ENCODE peak calls at places on chromosome 5, in six cellular contexts. O, X, M, G, R and Z are unnamed samples. For H3K27me3 and H3K36me3, the result is how much of the 10 kb centered on the place peaks cover.

GRCh38 chr5:112106878-112107277 is 312.2 kb downstream of the EPB41L4A start:
- DNase-seq in O (no peak), X (no peak), M (no peak), G (no peak), R (no peak), Z (no peak)

GRCh38 chr5:177502886-177503285 is 5.5 kb upstream of the PDLIM7 start:
- DNase-seq in O (no peak), X (no peak), M (no peak), G (no peak), R (no peak), Z (no peak)

GRCh38 chr5:176748967-176749935 is 61.1 kb upstream of the UNC5A start:
- DNase-seq in O (no peak), X (no peak), M (no peak), G (no peak), R (no peak), Z (peak)

GRCh38 chr5:139038618-139039305 is 159.4 kb downstream of the SIL1 start:
- DNase-seq in O (no peak), X (no peak), M (no peak), G (no peak), R (no peak), Z (peak)

GRCh38 chr5:157057459-157058370 is 1.2 kb downstream of the HAVCR1 start:
- DNase-seq in O (no peak), X (no peak), M (no peak), G (peak), R (no peak), Z (no peak)

GRCh38 chr5:140108093-140109049 is 5.5 kb upstream of the PURA start:
- DNase-seq in O (peak), X (no peak), M (peak), G (peak), R (no peak), Z (peak)

GRCh38 chr5:169786219-169786618 is 149.1 kb downstream of the DOCK2 start:
- DNase-seq in O (no peak), X (no peak), M (no peak), G (no peak), R (peak), Z (no peak)

GRCh38 chr5:58455495-58455894 is 4.4 kb downstream of the PLK2 start:
- DNase-seq in O (no peak), X (no peak), M (no peak), G (no peak), R (no peak), Z (no peak)

GRCh38 chr5:76766746-76767145 is 50.8 kb downstream of the F2R start:
- DNase-seq in O (no peak), X (no peak), M (no peak), G (peak), R (peak), Z (no peak)

GRCh38 chr5:113294341-113295110 is 140.3 kb downstream of the TSSK1B start:
- DNase-seq in O (peak), X (peak), M (peak), G (peak), R (peak), Z (peak)

GRCh38 chr5:14663734-14664269 is 716 bp upstream of the OTULIN start:
- DNase-seq in O (peak), X (peak), M (no peak), G (no peak), R (no peak), Z (peak)

GRCh38 chr5:172801184-172801671 is 30.2 kb upstream of the DUSP1 start:
- DNase-seq in O (no peak), X (no peak), M (no peak), G (peak), R (peak), Z (no peak)

GRCh38 chr5:85441138-85441537 is 1056.5 kb upstream of the EDIL3 start:
- DNase-seq in O (no peak), X (no peak), M (no peak), G (no peak), R (no peak), Z (no peak)

GRCh38 chr5:39138892-39139291 is 64.7 kb upstream of the RICTOR start:
- DNase-seq in O (no peak), X (no peak), M (no peak), G (peak), R (peak), Z (no peak)

GRCh38 chr5:97124335-97124734 is 18.1 kb downstream of the LIX1 start:
- DNase-seq in O (no peak), X (no peak), M (no peak), G (no peak), R (no peak), Z (no peak)

GRCh38 chr5:140339636-140340035 is 6.8 kb downstream of the HBEGF start:
- DNase-seq in O (no peak), X (no peak), M (no peak), G (no peak), R (no peak), Z (no peak)

GRCh38 chr5:179342577-179342976 is 2.7 kb downstream of the ADAMTS2 start:
- DNase-seq in O (peak), X (peak), M (no peak), G (peak), R (no peak), Z (peak)

GRCh38 chr5:98307811-98308210 is 465.7 kb upstream of the RGMB start:
- DNase-seq in O (no peak), X (no peak), M (no peak), G (peak), R (peak), Z (no peak)

GRCh38 chr5:141760193-141760592 is 78.2 kb upstream of the ARAP3 start:
- DNase-seq in O (no peak), X (no peak), M (no peak), G (no peak), R (no peak), Z (no peak)

GRCh38 chr5:124823336-124823849 is 77.0 kb upstream of the ZNF608 start:
- DNase-seq in O (no peak), X (no peak), M (no peak), G (peak), R (no peak), Z (no peak)

GRCh38 chr5:87110721-87111120 is 157.0 kb upstream of the RASA1 start:
- DNase-seq in O (no peak), X (no peak), M (no peak), G (no peak), R (no peak), Z (no peak)

GRCh38 chr5:72608922-72609321 is 101.7 kb upstream of the ZNF366 start:
- DNase-seq in O (no peak), X (no peak), M (no peak), G (peak), R (no peak), Z (no peak)

GRCh38 chr5:72611111-72611724 is 104.0 kb upstream of the ZNF366 start:
- DNase-seq in O (peak), X (peak), M (peak), G (peak), R (peak), Z (peak)

GRCh38 chr5:72608297-72608696 is 101.1 kb upstream of the ZNF366 start:
- DNase-seq in O (no peak), X (no peak), M (no peak), G (peak), R (peak), Z (no peak)

GRCh38 chr5:72613515-72613914 is 106.3 kb upstream of the ZNF366 start:
- DNase-seq in O (no peak), X (no peak), M (no peak), G (no peak), R (no peak), Z (no peak)

DNA sequence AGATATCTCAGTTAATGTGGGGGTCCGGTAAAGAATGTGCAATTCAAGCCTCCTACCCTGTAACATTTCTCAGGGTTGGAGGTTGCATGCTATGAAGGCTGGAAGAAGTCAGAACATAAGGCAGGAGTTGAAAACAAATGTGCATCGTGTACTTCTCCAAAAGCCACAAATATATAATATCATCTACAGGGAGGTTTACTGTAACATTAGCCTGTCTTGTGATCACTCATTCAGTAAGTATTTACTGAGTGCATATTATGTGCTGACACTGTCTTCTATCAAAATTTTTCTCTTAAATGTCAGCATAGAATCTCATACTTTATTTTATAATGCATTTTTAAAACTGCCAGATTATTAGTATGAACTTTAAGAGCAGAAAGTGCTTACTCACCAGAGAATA is 105.6 kb upstream of the ZNF366 start:
- DNase-seq in O (no peak), X (no peak), M (no peak), G (peak), R (no peak), Z (no peak)
- H3K27me3 ChIP-seq in O (under half), X (under half), M (under half), G (under half), R (under half), Z (under half)

GRCh38 chr5:40321514-40321913 is 358.2 kb upstream of the PTGER4 start:
- DNase-seq in O (no peak), X (no peak), M (no peak), G (no peak), R (no peak), Z (no peak)
- H3K4me3 ChIP-seq in O (no peak), X (no peak), M (no peak), G (no peak), R (no peak), Z (no peak)

GRCh38 chr5:72204946-72205345 is 97.7 kb downstream of the MAP1B start:
- DNase-seq in O (no peak), X (no peak), M (no peak), G (peak), R (peak), Z (no peak)
- H3K36me3 ChIP-seq in O (under half), X (under half), M (half or more), G (half or more), R (half or more), Z (under half)

GRCh38 chr5:1399737-1400136 is 45.5 kb downstream of the SLC6A3 start:
- DNase-seq in O (no peak), X (no peak), M (no peak), G (no peak), R (no peak), Z (no peak)
- H3K27me3 ChIP-seq in O (under half), X (under half), M (under half), G (under half), R (under half), Z (under half)

DNA sequence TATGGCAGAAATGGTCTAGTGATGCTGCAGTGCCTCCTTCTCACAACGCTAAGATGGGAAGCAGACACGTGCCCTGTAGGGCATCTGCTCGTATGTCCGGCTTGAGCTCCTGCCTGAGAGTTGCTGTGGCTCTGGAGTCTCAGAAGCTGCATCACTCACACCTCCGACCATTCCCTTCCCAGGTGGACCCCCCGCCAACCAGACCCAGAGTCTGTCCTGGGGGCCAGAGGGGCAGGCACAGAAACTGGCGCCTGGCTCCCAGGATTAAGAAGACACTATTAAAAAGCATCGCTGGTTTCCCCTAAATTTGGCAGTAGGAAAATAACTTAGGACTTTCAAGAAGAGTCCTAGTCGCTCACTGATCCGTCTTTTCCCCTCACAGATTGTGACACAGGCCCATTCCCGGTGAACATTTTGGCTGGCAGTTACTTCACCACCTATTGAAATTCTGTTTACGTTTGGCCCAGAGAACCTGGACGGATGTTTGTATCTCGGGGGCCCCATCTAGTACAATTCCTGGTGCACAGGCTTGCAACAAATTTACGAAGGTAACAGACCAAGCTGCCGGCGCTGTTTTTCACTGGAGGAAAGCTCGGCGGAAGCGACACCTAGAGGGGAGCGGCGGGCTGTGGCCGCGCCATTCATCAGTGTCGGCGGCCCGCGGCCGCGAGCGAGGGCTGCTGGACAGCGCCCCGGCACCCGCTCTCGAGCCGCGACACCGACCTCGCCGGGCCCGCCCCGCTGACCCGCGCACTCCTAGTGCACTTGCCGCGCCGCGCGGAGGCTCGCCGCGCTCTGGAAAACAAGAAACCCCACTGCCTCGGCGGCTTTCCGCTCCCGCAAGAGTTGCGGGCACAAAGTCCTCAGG is 1.6 kb downstream of the FSTL4 start:
- DNase-seq in O (peak), X (peak), M (peak), G (peak), R (peak), Z (peak)
- H3K4me3 ChIP-seq in O (no peak), X (peak), M (peak), G (peak), R (no peak), Z (peak)

GRCh38 chr5:132764051-132764450 is 13.0 kb downstream of the SEPTIN8 start:
- DNase-seq in O (no peak), X (no peak), M (no peak), G (no peak), R (no peak), Z (peak)
- H3K36me3 ChIP-seq in O (under half), X (under half), M (half or more), G (half or more), R (under half), Z (under half)

GRCh38 chr5:155729684-155730059 is 597.3 kb upstream of the SGCD start:
- DNase-seq in O (no peak), X (peak), M (no peak), G (peak), R (no peak), Z (peak)
- H3K27me3 ChIP-seq in O (under half), X (half or more), M (under half), G (under half), R (under half), Z (half or more)

DNA sequence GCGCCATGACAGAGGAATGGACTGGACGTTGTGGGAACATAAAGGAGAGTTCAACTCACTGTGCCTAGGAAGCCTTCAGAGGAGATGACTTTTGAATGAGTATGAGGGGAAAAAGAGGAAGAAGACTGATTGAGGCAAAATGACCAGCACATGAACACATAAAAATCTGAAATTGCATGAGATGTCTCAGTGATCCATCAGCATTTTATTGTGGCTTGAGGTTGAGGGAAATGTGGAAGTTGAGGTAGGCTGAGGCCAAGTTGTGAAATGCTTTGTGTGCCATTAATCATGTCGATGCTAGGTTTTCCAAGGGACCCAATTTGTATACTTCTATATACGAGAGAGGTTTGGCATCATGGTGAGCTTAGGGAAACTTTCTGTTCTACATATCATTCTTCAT is 140.9 kb upstream of the TLX3 start:
- DNase-seq in O (no peak), X (no peak), M (no peak), G (no peak), R (peak), Z (no peak)
- H3K4me3 ChIP-seq in O (no peak), X (no peak), M (no peak), G (no peak), R (no peak), Z (no peak)